ENCODE peak calls at places on chromosomes 7 and 10, in five cellular contexts. I is HCT116, A is Panc1, F is K562, C is SK-N-SH. P is an unnamed sample.

GRCh38 chr7:27078616-27079233 is 17.1 kb downstream of the HOXA1 start:
- DNase-seq in C (no peak), I (no peak), F (no peak), A (no peak), P (no peak)

GRCh38 chr7:3381073-3381685 is 80.1 kb downstream of the SDK1 start:
- DNase-seq in A (no peak), F (no peak), C (no peak), I (no peak), P (peak; percentile 33)

GRCh38 chr7:12722136-12722535 is 34.7 kb downstream of the ARL4A start:
- DNase-seq in C (no peak), A (no peak), I (no peak), F (no peak), P (no peak)

GRCh38 chr10:24503627-24504320 is 219.9 kb downstream of the ARHGAP21 start:
- DNase-seq in C (peak; percentile 63), F (peak; percentile 59), A (peak; percentile 28), I (peak; percentile 48), P (peak; percentile 90)

GRCh38 chr7:155769701-155770100 is 42.6 kb downstream of the SHH start:
- DNase-seq in C (no peak), I (no peak), F (no peak), A (no peak), P (no peak)

GRCh38 chr7:48237354-48237753 is 66.1 kb downstream of the ABCA13 start:
- DNase-seq in C (no peak), I (no peak), A (no peak), F (no peak), P (no peak)

GRCh38 chr7:106058925-106059324 is 53.2 kb downstream of the SYPL1 start:
- DNase-seq in F (no peak), C (peak; percentile 86), A (no peak), I (no peak), P (no peak)

GRCh38 chr7:88347098-88347497 is 40.4 kb upstream of the STEAP4 start:
- DNase-seq in I (no peak), A (no peak), F (no peak), C (no peak), P (peak; percentile 21)

GRCh38 chr7:127253289-127254162 is 785 bp upstream of the GRM8 start:
- DNase-seq in A (peak; percentile 15), F (peak; percentile 86), I (peak; percentile 15), C (peak; percentile 93), P (peak; percentile 86)

GRCh38 chr7:122913608-122914007 is 27.3 kb upstream of the CADPS2 start:
- DNase-seq in F (no peak), A (no peak), I (no peak), C (no peak), P (peak; percentile 45)

GRCh38 chr7:139500770-139501138 is 17.3 kb upstream of the KLRG2 start:
- DNase-seq in F (no peak), I (no peak), C (no peak), A (no peak), P (no peak)

GRCh38 chr7:26653430-26653911 is 210.9 kb downstream of the SKAP2 start:
- DNase-seq in F (no peak), C (no peak), A (no peak), I (no peak), P (no peak)

GRCh38 chr10:126640391-126640790 is 30.1 kb downstream of the C10orf90 start:
- DNase-seq in C (no peak), I (no peak), A (no peak), F (no peak), P (no peak)

GRCh38 chr10:21078410-21079329 is 181.6 kb upstream of the NEBL start:
- DNase-seq in C (peak; percentile 63), F (peak; percentile 35), A (peak; percentile 41), I (peak; percentile 58), P (peak; percentile 89)

GRCh38 chr10:62911210-62911963 is 95.2 kb upstream of the EGR2 start:
- DNase-seq in A (no peak), I (no peak), F (no peak), C (no peak), P (peak; percentile 77)

GRCh38 chr7:149772236-149772820 is 1.1 kb downstream of the ZNF467 start:
- DNase-seq in F (peak; percentile 87), I (no peak), A (no peak), C (peak; percentile 79), P (peak; percentile 75)

GRCh38 chr10:3672220-3672619 is 112.8 kb downstream of the KLF6 start:
- DNase-seq in F (no peak), A (no peak), C (peak; percentile 81), I (no peak), P (no peak)

GRCh38 chr7:141475678-141476077 is 75.5 kb upstream of the AGK start:
- DNase-seq in I (no peak), A (no peak), C (no peak), F (no peak), P (no peak)

GRCh38 chr7:129423700-129424410 is 10.4 kb upstream of the STRIP2 start:
- DNase-seq in I (no peak), C (peak; percentile 43), F (peak; percentile 71), A (no peak), P (no peak)

GRCh38 chr10:60789340-60789739 is 11.1 kb downstream of the CDK1 start:
- DNase-seq in A (no peak), C (no peak), F (no peak), I (no peak), P (no peak)

GRCh38 chr7:92754756-92755581 is 81.4 kb downstream of the CDK6 start:
- DNase-seq in C (peak; percentile 45), A (no peak), I (no peak), F (peak; percentile 23), P (no peak)

GRCh38 chr10:79264942-79265341 is 82.3 kb upstream of the PPIF start:
- DNase-seq in F (no peak), A (no peak), C (no peak), I (no peak), P (no peak)

GRCh38 chr10:482848-483247 is 206.6 kb downstream of the DIP2C start:
- DNase-seq in A (no peak), F (no peak), I (no peak), C (no peak), P (no peak)

GRCh38 chr7:44965937-44966730 is 12.7 kb downstream of the MYO1G start:
- DNase-seq in F (no peak), C (peak; percentile 24), A (no peak), I (no peak), P (no peak)

GRCh38 chr10:51657481-51657880 is 41.9 kb downstream of the CSTF2T start:
- DNase-seq in C (no peak), A (no peak), F (no peak), I (no peak), P (no peak)

GRCh38 chr7:151060416-151061234 is 1.2 kb downstream of the SLC4A2 start:
- DNase-seq in I (no peak), A (no peak), C (peak; percentile 80), F (no peak), P (no peak)

GRCh38 chr7:16189026-16189715 is 232.2 kb downstream of the CRPPA start:
- DNase-seq in C (no peak), F (no peak), A (no peak), I (no peak), P (no peak)

GRCh38 chr7:45898241-45898640 is 10.0 kb downstream of the IGFBP1 start:
- DNase-seq in F (no peak), A (no peak), C (no peak), I (no peak), P (no peak)

GRCh38 chr10:74862625-74863024 is 36.2 kb downstream of the KAT6B start:
- DNase-seq in F (no peak), C (no peak), A (no peak), I (no peak), P (no peak)

GRCh38 chr7:66631471-66631870 is 2.8 kb downstream of the KCTD7 start:
- DNase-seq in C (no peak), I (no peak), F (no peak), A (no peak), P (no peak)
- TF ChIP-seq REST in C (no peak), I (no peak), F (no peak), A (no peak), P (no peak)

DNA sequence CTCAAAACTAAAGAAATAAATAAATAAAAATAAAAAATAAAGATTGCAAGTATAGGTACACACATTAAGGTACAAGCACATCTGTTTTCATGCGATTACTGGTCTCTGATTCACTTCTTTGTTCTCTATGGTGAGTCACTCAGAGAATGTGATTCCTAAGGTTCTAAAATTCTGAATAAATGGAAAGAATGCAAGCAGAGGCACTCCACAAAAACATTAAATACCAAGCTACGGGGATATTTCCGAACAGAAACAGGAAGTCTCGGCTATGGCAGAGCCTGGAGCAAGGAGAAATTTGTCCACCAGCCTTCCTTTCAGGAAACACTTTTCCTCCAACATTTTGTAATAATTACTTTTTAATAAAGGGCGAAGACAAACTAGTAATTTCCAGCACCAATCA is 1.4 kb downstream of the VOPP1 start:
- DNase-seq in C (no peak), I (no peak), A (no peak), F (no peak), P (no peak)
- H3K36me3 ChIP-seq in C (no peaks in the 10 kb centered on the region), I (no peaks in the 10 kb centered on the region), A (no peaks in the 10 kb centered on the region), F (no peaks in the 10 kb centered on the region), P (no peaks in the 10 kb centered on the region)

DNA sequence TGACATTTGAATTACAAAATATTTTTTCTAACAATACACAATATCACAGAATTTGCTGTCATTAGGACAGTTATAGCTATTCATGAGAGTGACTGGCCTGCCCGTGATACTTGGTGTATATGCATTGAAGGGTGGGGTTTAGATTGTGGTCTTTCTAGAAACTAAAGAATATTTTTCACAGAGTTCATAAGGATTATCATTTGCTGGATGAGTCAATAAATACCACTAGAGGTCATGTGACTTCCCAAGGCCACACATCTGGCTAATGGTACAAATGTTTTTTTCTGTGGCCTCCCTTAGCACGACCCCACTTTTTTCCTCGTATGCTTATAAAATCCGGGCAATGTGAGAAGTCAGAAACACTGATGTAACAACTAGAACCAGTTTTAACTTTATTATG is 5.2 kb downstream of the OPTN start:
- DNase-seq in C (no peak), I (no peak), F (no peak), A (no peak), P (no peak)
- TF ChIP-seq REST in C (no peak), I (no peak), F (no peak), A (no peak), P (no peak)

DNA sequence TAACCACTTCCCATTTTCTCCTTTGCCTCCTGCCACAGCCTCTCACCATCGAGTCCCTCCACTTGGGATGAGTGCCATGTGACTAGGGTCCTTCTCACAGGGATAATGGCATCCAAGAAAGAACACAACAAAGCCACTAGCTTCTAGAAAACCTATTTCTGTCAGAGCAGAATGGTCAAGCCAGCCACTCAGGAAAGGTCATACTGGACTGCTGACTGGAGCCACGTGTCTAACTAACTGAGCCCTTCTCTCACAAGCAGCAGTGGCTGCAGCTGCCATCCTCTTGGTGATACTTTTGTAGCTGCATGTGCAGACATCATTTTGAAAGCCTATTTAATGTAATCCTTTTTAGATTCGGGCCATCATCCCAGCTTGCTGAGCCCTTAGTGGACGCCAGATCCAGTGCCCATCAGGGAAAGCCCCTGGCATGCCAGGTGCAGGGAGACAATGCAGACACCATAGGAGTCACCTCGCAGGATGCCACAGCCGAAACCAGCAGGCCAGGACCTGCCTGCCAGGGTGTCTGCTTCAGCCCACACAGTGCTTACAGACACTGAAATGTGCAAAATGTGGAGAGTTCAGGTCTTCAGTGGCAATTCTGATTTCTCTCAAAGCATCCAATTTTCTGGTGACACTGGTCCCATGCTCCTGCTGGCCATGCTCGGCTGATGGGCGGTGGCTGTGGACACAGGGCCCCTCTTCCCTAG is 98.3 kb upstream of the DDC start:
- DNase-seq in C (no peak), A (no peak), F (no peak), I (no peak), P (no peak)
- H3K36me3 ChIP-seq in C (peaks cover 14% of the 10 kb centered on the region), A (no peaks in the 10 kb centered on the region), F (peaks cover 56% of the 10 kb centered on the region), I (no peaks in the 10 kb centered on the region), P (no peaks in the 10 kb centered on the region)

P was measured in GM23338.